ENCODE peak calls at places on chromosomes 7 and 10, in nine cellular contexts. D, N, Q, E, U, X, V, M and Y are unnamed samples.

GRCh38 chr7:158740657-158741293 is 36.2 kb upstream of the NCAPG2 start:
- DNase-seq in D (no peak), N (peak; percentile 87), Q (no peak), E (no peak), U (no peak), X (peak; percentile 91), V (no peak), M (no peak), Y (no peak)

GRCh38 chr7:151918444-151918843 is 37.8 kb upstream of the GALNTL5 start:
- DNase-seq in D (no peak), N (no peak), Q (no peak), E (no peak), U (no peak), X (no peak), V (no peak), M (no peak), Y (no peak)

GRCh38 chr7:137877301-137877700 is 30.5 kb upstream of the DGKI start:
- DNase-seq in D (no peak), N (no peak), Q (no peak), E (no peak), U (no peak), X (no peak), V (no peak), M (no peak), Y (no peak)

GRCh38 chr7:109751241-109751640 is 1181.6 kb downstream of the DNAJB9 start:
- DNase-seq in D (no peak), N (peak; percentile 76), Q (no peak), E (no peak), U (no peak), X (peak; percentile 11), V (no peak), M (no peak), Y (no peak)

GRCh38 chr7:34603711-34604444 is 54.1 kb upstream of the NPSR1 start:
- DNase-seq in D (no peak), N (no peak), Q (no peak), E (no peak), U (no peak), X (no peak), V (no peak), M (no peak), Y (no peak)

GRCh38 chr7:98280791-98281756 is at the start of gene BRI3:
- DNase-seq in D (peak; percentile 91), N (peak; percentile 90), Q (peak; percentile 91), E (peak; percentile 97), U (peak; percentile 87), X (peak; percentile 86), V (peak; percentile 96), M (peak; percentile 84), Y (peak; percentile 86)

GRCh38 chr7:64098-64521 is 128.3 kb upstream of the FAM20C start:
- DNase-seq in D (peak; percentile 43), N (peak; percentile 86), Q (peak; percentile 71), E (no peak), U (no peak), X (peak; percentile 64), V (no peak), M (no peak), Y (peak; percentile 77)

GRCh38 chr10:97074256-97075145 is 111.3 kb downstream of the SLIT1 start:
- DNase-seq in D (no peak), N (no peak), Q (no peak), E (no peak), U (no peak), X (no peak), V (no peak), M (no peak), Y (no peak)

GRCh38 chr10:132579027-132579859 is 41.7 kb downstream of the INPP5A start:
- DNase-seq in D (no peak), N (no peak), Q (no peak), E (no peak), U (no peak), X (no peak), V (no peak), M (no peak), Y (peak; percentile 69)

GRCh38 chr7:43501881-43502280 is 81.0 kb upstream of the STK17A start:
- DNase-seq in D (no peak), N (no peak), Q (no peak), E (no peak), U (no peak), X (peak; percentile 47), V (no peak), M (no peak), Y (no peak)

GRCh38 chr10:78765726-78766335 is 302.9 kb upstream of the ZMIZ1 start:
- DNase-seq in D (no peak), N (no peak), Q (no peak), E (no peak), U (no peak), X (no peak), V (no peak), M (no peak), Y (no peak)

GRCh38 chr10:92839191-92840085 is 8.9 kb upstream of the EXOC6 start:
- DNase-seq in D (peak; percentile 49), N (peak; percentile 66), Q (peak; percentile 82), E (peak; percentile 84), U (no peak), X (peak; percentile 68), V (peak; percentile 23), M (no peak), Y (no peak)

GRCh38 chr10:132184816-132185593 is 1.7 kb upstream of the DPYSL4 start:
- DNase-seq in D (no peak), N (no peak), Q (no peak), E (no peak), U (peak; percentile 4), X (no peak), V (no peak), M (no peak), Y (no peak)

GRCh38 chr10:43262043-43262901 is 4.6 kb downstream of the RASGEF1A start:
- DNase-seq in D (no peak), N (peak; percentile 15), Q (peak; percentile 35), E (peak; percentile 41), U (peak; percentile 24), X (no peak), V (no peak), M (no peak), Y (peak; percentile 59)

GRCh38 chr10:78937800-78938694 is 130.7 kb upstream of the ZMIZ1 start:
- DNase-seq in D (no peak), N (peak; percentile 27), Q (no peak), E (no peak), U (no peak), X (no peak), V (peak; percentile 43), M (no peak), Y (no peak)

GRCh38 chr7:33444501-33444900 is 315.1 kb downstream of the BBS9 start:
- DNase-seq in D (no peak), N (no peak), Q (no peak), E (no peak), U (peak; percentile 68), X (peak; percentile 97), V (no peak), M (no peak), Y (no peak)

GRCh38 chr10:103204353-103205255 is 11.5 kb upstream of the NT5C2 start:
- DNase-seq in D (no peak), N (no peak), Q (peak; percentile 95), E (no peak), U (no peak), X (no peak), V (no peak), M (no peak), Y (no peak)

GRCh38 chr7:46178685-46179084 is 257.6 kb upstream of the IGFBP3 start:
- DNase-seq in D (no peak), N (peak; percentile 82), Q (no peak), E (no peak), U (no peak), X (peak; percentile 6), V (no peak), M (no peak), Y (no peak)

GRCh38 chr10:108755661-108756060 is 1167.7 kb downstream of the XPNPEP1 start:
- DNase-seq in D (no peak), N (peak; percentile 49), Q (no peak), E (no peak), U (no peak), X (no peak), V (no peak), M (no peak), Y (no peak)

GRCh38 chr10:15201589-15202300 is 33.3 kb upstream of the NMT2 start:
- DNase-seq in D (no peak), N (peak; percentile 91), Q (no peak), E (no peak), U (no peak), X (peak; percentile 18), V (no peak), M (no peak), Y (no peak)

GRCh38 chr7:7148799-7149481 is 33.4 kb upstream of the C1GALT1 start:
- DNase-seq in D (no peak), N (no peak), Q (no peak), E (no peak), U (no peak), X (no peak), V (no peak), M (no peak), Y (no peak)

GRCh38 chr7:29878081-29878688 is 71.9 kb downstream of the WIPF3 start:
- DNase-seq in D (peak; percentile 36), N (peak; percentile 70), Q (no peak), E (no peak), U (peak; percentile 60), X (peak; percentile 59), V (no peak), M (peak; percentile 18), Y (peak; percentile 40)

GRCh38 chr10:48317321-48317990 is 11.0 kb downstream of the MAPK8 start:
- DNase-seq in D (no peak), N (no peak), Q (no peak), E (no peak), U (no peak), X (no peak), V (no peak), M (no peak), Y (no peak)

GRCh38 chr10:8722835-8723234 is 668.3 kb downstream of the GATA3 start:
- DNase-seq in D (no peak), N (no peak), Q (no peak), E (no peak), U (no peak), X (no peak), V (no peak), M (no peak), Y (no peak)

GRCh38 chr10:72694476-72695369 is 2.8 kb downstream of the MCU start:
- DNase-seq in D (no peak), N (peak; percentile 52), Q (no peak), E (no peak), U (peak; percentile 0), X (peak; percentile 71), V (no peak), M (no peak), Y (no peak)